ENCODE peak calls at places on chromosomes 7 and 10, in six cellular contexts. F, E, U, J, K and C are unnamed samples.

GRCh38 chr10:94567714-94568520 is 22.3 kb downstream of the HELLS start:
- DNase-seq in U (no peak), K (no peak), E (no peak), F (no peak), J (no peak), C (no peak)

GRCh38 chr10:96252730-96253129 is 18.6 kb downstream of the BLNK start:
- DNase-seq in K (no peak), F (no peak), U (no peak), E (no peak), J (no peak), C (no peak)

GRCh38 chr10:72061491-72061890 is 26.9 kb downstream of the SPOCK2 start:
- DNase-seq in K (no peak), E (peak; percentile 27), J (no peak), U (no peak), F (no peak), C (no peak)

GRCh38 chr7:92767427-92767826 is 68.9 kb downstream of the CDK6 start:
- DNase-seq in K (no peak), F (peak; percentile 64), U (no peak), E (no peak), J (no peak), C (no peak)

GRCh38 chr7:149818536-149818840 is 19.7 kb upstream of the ZNF862 start:
- DNase-seq in J (no peak), K (peak; percentile 8), F (no peak), E (no peak), U (no peak), C (no peak)

GRCh38 chr10:63209703-63210102 is 76.6 kb downstream of the NRBF2 start:
- DNase-seq in J (no peak), F (peak; percentile 46), U (no peak), E (no peak), K (no peak), C (no peak)

GRCh38 chr10:76287856-76288255 is 856.4 kb downstream of the LRMDA start:
- DNase-seq in E (no peak), K (no peak), U (no peak), F (peak; percentile 50), J (no peak), C (no peak)

GRCh38 chr10:122149607-122150505 is 121.2 kb upstream of the BTBD16 start:
- DNase-seq in J (no peak), F (peak; percentile 90), U (peak; percentile 46), K (peak; percentile 64), E (no peak), C (no peak)

GRCh38 chr7:17672774-17673173 is 267.5 kb downstream of the SNX13 start:
- DNase-seq in F (peak; percentile 45), K (no peak), J (no peak), U (no peak), E (no peak), C (no peak)

GRCh38 chr10:74190494-74190893 is 39.5 kb downstream of the ADK start:
- DNase-seq in K (no peak), U (no peak), J (no peak), F (peak; percentile 39), E (no peak), C (no peak)

GRCh38 chr10:74199315-74199714 is 48.3 kb downstream of the ADK start:
- DNase-seq in U (no peak), F (no peak), K (no peak), J (no peak), E (no peak), C (no peak)

GRCh38 chr10:74189999-74190421 is 39.0 kb downstream of the ADK start:
- DNase-seq in J (peak; percentile 38), F (peak; percentile 94), K (no peak), U (no peak), E (no peak), C (peak; percentile 93)

GRCh38 chr10:74194999-74195398 is 44.0 kb downstream of the ADK start:
- DNase-seq in U (no peak), K (no peak), F (peak; percentile 71), J (no peak), E (no peak), C (no peak)

GRCh38 chr10:74194545-74194944 is 43.5 kb downstream of the ADK start:
- DNase-seq in K (no peak), F (peak; percentile 69), U (no peak), E (no peak), J (peak; percentile 59), C (no peak)
- H3K4me3 ChIP-seq in K (no peak overlapping the region), F (no peak overlapping the region), U (no peak overlapping the region), E (no peak overlapping the region), J (no peak overlapping the region), C (no peak overlapping the region)

GRCh38 chr10:21694646-21695045 is 160.6 kb downstream of the MLLT10 start:
- DNase-seq in K (no peak), E (no peak), F (no peak), U (no peak), J (no peak), C (no peak)

GRCh38 chr10:21692909-21693308 is 158.9 kb downstream of the MLLT10 start:
- DNase-seq in J (no peak), U (no peak), K (no peak), E (no peak), F (no peak), C (no peak)

GRCh38 chr10:21696302-21696701 is 162.3 kb downstream of the MLLT10 start:
- DNase-seq in F (no peak), J (no peak), E (no peak), U (no peak), K (no peak), C (no peak)

GRCh38 chr10:21689881-21690280 is 155.8 kb downstream of the MLLT10 start:
- DNase-seq in J (no peak), E (no peak), K (no peak), F (no peak), U (no peak), C (no peak)

DNA sequence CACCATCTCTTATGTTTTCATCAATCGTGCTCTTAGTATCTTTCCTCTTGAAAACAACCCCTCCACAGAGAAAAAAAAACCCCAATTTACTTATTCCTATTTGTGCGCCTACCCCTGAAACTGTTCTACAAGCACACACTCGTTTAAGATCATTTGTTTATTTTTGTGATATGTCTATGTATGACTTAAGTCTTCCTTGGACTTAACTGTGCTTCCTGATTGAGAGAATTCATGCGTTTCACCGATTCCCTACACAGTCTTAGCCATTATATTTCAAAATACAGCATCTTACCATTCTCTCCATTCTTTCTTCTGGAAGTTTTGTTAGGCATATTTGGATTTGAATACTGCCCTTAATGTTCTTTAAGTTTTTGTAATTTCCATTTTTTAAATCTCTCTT is 159.4 kb downstream of the MLLT10 start:
- DNase-seq in J (no peak), K (no peak), E (no peak), F (no peak), U (no peak), C (no peak)
- H3K36me3 ChIP-seq in J (no peaks in the 10 kb centered on the region), K (no peaks in the 10 kb centered on the region), E (peaks cover 3% of the 10 kb centered on the region), F (peaks cover 15% of the 10 kb centered on the region), U (no peaks in the 10 kb centered on the region), C (no peaks in the 10 kb centered on the region)

GRCh38 chr7:120856198-120856597 is 1.7 kb downstream of the TSPAN12 start:
- DNase-seq in U (no peak), E (no peak), F (no peak), J (no peak), K (no peak), C (no peak)
- H3K4me3 ChIP-seq in U (peak overlapping the region; percentile 73), E (no peak overlapping the region), F (no peak overlapping the region), J (no peak overlapping the region), K (peak overlapping the region; percentile 72), C (no peak overlapping the region)

DNA sequence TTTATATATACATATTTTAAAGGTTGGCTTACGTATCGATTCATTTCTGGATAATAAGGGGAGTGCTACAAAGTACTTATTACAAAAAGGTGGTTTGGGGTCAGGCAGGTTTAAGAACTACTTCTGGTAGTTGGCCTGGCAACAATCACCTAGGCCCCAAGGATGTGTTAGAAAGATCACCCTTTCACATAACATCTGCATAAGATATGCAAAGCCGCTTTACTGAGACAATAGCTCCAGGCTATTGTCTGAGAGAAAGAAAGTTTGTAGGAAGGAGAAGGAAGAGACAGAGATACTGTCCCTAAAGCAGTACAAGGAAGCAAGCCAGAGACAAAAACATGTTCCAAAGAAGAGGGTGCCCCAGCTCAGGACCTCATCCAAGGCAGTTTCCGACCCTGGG is 6.2 kb downstream of the PAXIP1 start:
- DNase-seq in E (no peak), U (no peak), K (no peak), J (no peak), F (no peak), C (no peak)
- H3K36me3 ChIP-seq in E (peaks cover 62% of the 10 kb centered on the region), U (no peaks in the 10 kb centered on the region), K (peaks cover 5% of the 10 kb centered on the region), J (no peaks in the 10 kb centered on the region), F (peaks cover 26% of the 10 kb centered on the region), C (peaks cover 8% of the 10 kb centered on the region)